ENCODE peak calls at places on chromosomes 6 and 20, in ten cellular contexts. W is psoas muscle, I is spleen, T is Calu3, M is HL-60, F is astrocyte of the cerebellum, Y is fibroblast of the aortic adventitia, L is neural crest cell, K is esophagus muscularis mucosa, U is thoracic aorta. E is an unnamed sample.

GRCh38 chr20:48454721-48455490 is 372.9 kb downstream of the PREX1 start:
- DNase-seq in L (no peak), I (no peak), M (no peak), Y (no peak), F (no peak), T (no peak), U (no peak), K (no peak), W (no peak), E (no peak)

GRCh38 chr6:43231053-43231452 is 1.8 kb upstream of the DNPH1 start:
- DNase-seq in K (no peak), Y (no peak), L (no peak), U (no peak), T (no peak), F (no peak), M (no peak), W (no peak), I (no peak), E (no peak)

GRCh38 chr6:32445321-32445854 is 5.7 kb downstream of the HLA-DRA start:
- DNase-seq in I (no peak), F (no peak), L (no peak), U (no peak), K (no peak), M (no peak), Y (no peak), W (no peak), T (no peak), E (no peak)

GRCh38 chr20:24767623-24768100 is 181.4 kb upstream of the CST7 start:
- DNase-seq in L (no peak), Y (no peak), T (no peak), U (no peak), I (no peak), F (no peak), W (no peak), K (no peak), M (no peak), E (no peak)

GRCh38 chr6:56660374-56660730 is 17.7 kb upstream of the DST start:
- DNase-seq in L (no peak), F (no peak), T (no peak), U (no peak), Y (no peak), K (no peak), M (no peak), W (no peak), I (no peak), E (no peak)

GRCh38 chr6:115766745-115767462 is 293.8 kb downstream of the FRK start:
- DNase-seq in W (no peak), K (no peak), L (no peak), T (no peak), U (no peak), I (no peak), F (no peak), Y (no peak), M (peak; percentile 3), E (peak; percentile 25)

GRCh38 chr20:47124235-47124717 is 229.6 kb downstream of the EYA2 start:
- DNase-seq in L (no peak), Y (no peak), U (no peak), T (no peak), F (no peak), K (no peak), I (no peak), M (peak; percentile 52), W (no peak), E (no peak)

GRCh38 chr6:78909391-78909790 is 42.0 kb downstream of the IRAK1BP1 start:
- DNase-seq in Y (peak; percentile 57), K (no peak), T (no peak), I (no peak), U (no peak), L (no peak), W (no peak), M (peak; percentile 46), F (no peak), E (no peak)

GRCh38 chr20:60087563-60088105 is 129.4 kb downstream of the CDH26 start:
- DNase-seq in Y (peak; percentile 10), L (no peak), T (no peak), I (no peak), M (no peak), K (no peak), U (no peak), W (no peak), F (no peak), E (no peak)

GRCh38 chr6:126039284-126039683 is 52.9 kb downstream of the TRMT11 start:
- DNase-seq in F (peak; percentile 63), M (no peak), I (no peak), Y (peak; percentile 75), L (no peak), K (no peak), U (no peak), T (no peak), W (no peak), E (no peak)

GRCh38 chr6:1015819-1016218 is 296.1 kb upstream of the FOXQ1 start:
- DNase-seq in U (no peak), L (no peak), I (no peak), K (no peak), Y (no peak), W (no peak), M (no peak), F (no peak), T (peak; percentile 4), E (no peak)

GRCh38 chr6:103800131-103800670 is 1059.5 kb downstream of the HACE1 start:
- DNase-seq in U (no peak), K (no peak), Y (no peak), L (no peak), F (no peak), W (no peak), T (no peak), M (no peak), I (no peak), E (no peak)

GRCh38 chr6:137155830-137156229 is 17.6 kb downstream of the IL22RA2 start:
- DNase-seq in L (no peak), U (no peak), Y (no peak), T (no peak), F (peak; percentile 47), K (no peak), I (no peak), M (peak; percentile 87), W (no peak), E (no peak)

GRCh38 chr6:124393536-124393935 is 568.7 kb upstream of the RNF217 start:
- DNase-seq in L (no peak), F (no peak), K (no peak), T (no peak), Y (no peak), U (no peak), W (no peak), M (no peak), I (no peak), E (no peak)

GRCh38 chr6:124389127-124389526 is 573.1 kb upstream of the RNF217 start:
- DNase-seq in M (no peak), F (no peak), L (no peak), W (no peak), U (no peak), T (no peak), Y (no peak), K (no peak), I (no peak), E (no peak)
- TF ChIP-seq CTCF in M (no peak), F (no peak), L (no peak), W (no peak), U (no peak), T (no peak), Y (no peak), K (no peak), I (no peak), E (no peak)

GRCh38 chr20:34829191-34829590 is 3.7 kb upstream of the NCOA6 start:
- DNase-seq in I (no peak), M (no peak), K (peak; percentile 37), L (no peak), U (no peak), W (no peak), T (no peak), Y (no peak), F (no peak), E (no peak)
- TF ChIP-seq CTCF in I (no peak), M (no peak), K (no peak), L (no peak), U (no peak), W (no peak), T (peak; percentile 12), Y (no peak), F (no peak), E (no peak)

DNA sequence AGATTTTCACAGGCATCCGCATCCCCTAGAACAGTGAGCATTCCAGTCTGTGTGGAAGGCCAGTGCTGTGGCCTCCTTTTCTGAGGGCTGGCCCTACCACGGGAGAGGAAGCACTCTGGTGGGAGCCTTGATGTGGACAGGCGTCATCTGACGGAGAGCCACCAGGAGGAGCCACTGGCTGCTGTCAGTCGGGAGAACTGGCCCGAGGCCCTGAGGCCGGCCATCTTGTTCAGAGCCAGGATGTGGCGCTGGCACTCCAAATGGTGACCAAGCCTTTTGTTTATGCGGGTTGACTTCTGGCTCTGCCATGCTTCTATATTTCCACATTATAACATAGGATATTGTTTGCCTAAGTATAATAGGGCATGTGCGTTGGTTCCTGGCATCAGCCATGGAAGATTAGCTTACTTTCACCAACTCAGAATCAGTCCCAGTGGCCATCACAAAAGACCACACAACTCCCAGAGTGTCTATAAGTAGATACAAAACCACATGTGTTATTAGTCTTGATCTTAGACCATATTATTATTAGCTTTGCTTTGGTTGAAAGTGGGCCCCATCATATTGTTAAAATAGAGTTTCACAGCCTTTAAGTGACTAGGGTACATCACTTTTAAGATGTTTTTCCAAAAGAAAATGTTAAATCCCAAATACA is 273.9 kb upstream of the TAB2 start:
- DNase-seq in W (no peak), U (no peak), L (peak; percentile 23), I (no peak), T (no peak), K (no peak), Y (no peak), F (no peak), M (peak; percentile 53), E (no peak)
- TF ChIP-seq CTCF in W (no peak), U (no peak), L (peak; percentile 49), I (no peak), T (no peak), K (no peak), Y (peak; percentile 31), F (peak; percentile 31), M (peak; percentile 11), E (peak; percentile 6)

GRCh38 chr20:21504323-21504722 is 9.5 kb downstream of the NKX2-2 start:
- DNase-seq in T (no peak), F (no peak), M (no peak), K (no peak), Y (no peak), U (no peak), I (no peak), L (no peak), W (no peak), E (no peak)
- TF ChIP-seq CTCF in T (no peak), F (no peak), M (no peak), K (no peak), Y (no peak), U (no peak), I (no peak), L (no peak), W (no peak), E (no peak)